ENCODE peak calls at places on chromosomes 6 and 20, in five cellular contexts. R, O, V, W and D are unnamed samples.

GRCh38 chr6:91464201-91464600 is 877.3 kb upstream of the MAP3K7 start:
- DNase-seq in W (no peak), O (no peak), V (no peak), R (no peak), D (no peak)

GRCh38 chr6:41939091-41939847 is 2.3 kb downstream of the CCND3 start:
- DNase-seq in R (peak), V (peak), W (peak), O (peak), D (peak)

GRCh38 chr6:87722831-87723726 is 21.0 kb upstream of the AKIRIN2 start:
- DNase-seq in R (no peak), V (peak), O (no peak), W (peak), D (no peak)

GRCh38 chr6:85594197-85594930 is 706 bp upstream of the SNX14 start:
- DNase-seq in V (no peak), W (no peak), O (no peak), R (no peak), D (no peak)

GRCh38 chr6:38725414-38726183 is 10.5 kb downstream of the DNAH8 start:
- DNase-seq in W (no peak), R (no peak), O (no peak), V (no peak), D (no peak)

GRCh38 chr6:142482973-142483372 is 181.2 kb downstream of the ADGRG6 start:
- DNase-seq in V (no peak), O (no peak), W (no peak), R (no peak), D (no peak)

GRCh38 chr6:159981591-159982245 is 12.8 kb downstream of the IGF2R start:
- DNase-seq in R (no peak), O (no peak), W (no peak), V (peak), D (peak)

GRCh38 chr6:71387179-71387578 is 98.6 kb downstream of the OGFRL1 start:
- DNase-seq in R (no peak), V (no peak), W (no peak), O (no peak), D (no peak)

GRCh38 chr6:50062051-50062450 is 12.3 kb upstream of the DEFB112 start:
- DNase-seq in V (no peak), O (no peak), W (no peak), R (peak), D (peak)

GRCh38 chr20:37111926-37112455 is 16.2 kb upstream of the RBL1 start:
- DNase-seq in V (no peak), R (no peak), O (no peak), W (no peak), D (no peak)

GRCh38 chr20:64130271-64130670 is 22.9 kb upstream of the NPBWR2 start:
- DNase-seq in O (peak), W (no peak), V (no peak), R (peak), D (no peak)

GRCh38 chr6:72619883-72620696 is 1.8 kb upstream of the KCNQ5 start:
- DNase-seq in W (peak), O (peak), V (peak), R (peak), D (peak)

GRCh38 chr20:33828912-33829560 is 17.9 kb downstream of the CHMP4B start:
- DNase-seq in V (no peak), W (no peak), R (no peak), O (no peak), D (no peak)

GRCh38 chr6:170147832-170148708 is 142.8 kb downstream of the DLL1 start:
- DNase-seq in O (no peak), R (peak), W (no peak), V (no peak), D (no peak)

GRCh38 chr6:163309491-163310026 is 105.0 kb upstream of the QKI start:
- DNase-seq in V (peak), R (no peak), W (no peak), O (no peak), D (no peak)

GRCh38 chr6:35737413-35738211 is 780 bp downstream of the ARMC12 start:
- DNase-seq in R (no peak), O (no peak), V (peak), W (no peak), D (no peak)

GRCh38 chr6:34333858-34334257 is 58.6 kb downstream of the NUDT3 start:
- DNase-seq in O (no peak), W (peak), R (no peak), V (no peak), D (no peak)

GRCh38 chr6:37473364-37474095 is 26.2 kb downstream of the CCDC167 start:
- DNase-seq in V (peak), R (no peak), O (no peak), W (peak), D (no peak)

GRCh38 chr20:62119591-62120364 is 2.5 kb upstream of the LSM14B start:
- DNase-seq in R (no peak), O (no peak), W (peak), V (no peak), D (no peak)

GRCh38 chr6:110513001-110513400 is 36.6 kb upstream of the SLC22A16 start:
- DNase-seq in O (no peak), R (no peak), W (no peak), V (peak), D (no peak)

GRCh38 chr6:85498596-85499258 is 48.8 kb downstream of the NT5E start:
- DNase-seq in W (no peak), R (no peak), O (no peak), V (peak), D (no peak)

GRCh38 chr6:131854803-131855202 is 47.0 kb downstream of the ENPP1 start:
- DNase-seq in O (no peak), W (no peak), V (peak), R (no peak), D (no peak)

GRCh38 chr20:8858181-8858794 is 210.6 kb upstream of the PLCB4 start:
- DNase-seq in O (no peak), V (peak), R (no peak), W (no peak), D (no peak)

GRCh38 chr6:152270301-152270925 is 366.7 kb downstream of the SYNE1 start:
- DNase-seq in W (no peak), O (no peak), R (no peak), V (peak), D (no peak)

GRCh38 chr6:152273002-152273401 is 364.2 kb downstream of the SYNE1 start:
- DNase-seq in V (peak), W (no peak), R (no peak), O (no peak), D (no peak)

GRCh38 chr6:152271681-152272464 is 365.3 kb downstream of the SYNE1 start:
- DNase-seq in W (peak), V (peak), R (no peak), O (no peak), D (no peak)

GRCh38 chr6:152272486-152272885 is 364.7 kb downstream of the SYNE1 start:
- DNase-seq in V (no peak), R (no peak), W (no peak), O (no peak), D (no peak)

DNA sequence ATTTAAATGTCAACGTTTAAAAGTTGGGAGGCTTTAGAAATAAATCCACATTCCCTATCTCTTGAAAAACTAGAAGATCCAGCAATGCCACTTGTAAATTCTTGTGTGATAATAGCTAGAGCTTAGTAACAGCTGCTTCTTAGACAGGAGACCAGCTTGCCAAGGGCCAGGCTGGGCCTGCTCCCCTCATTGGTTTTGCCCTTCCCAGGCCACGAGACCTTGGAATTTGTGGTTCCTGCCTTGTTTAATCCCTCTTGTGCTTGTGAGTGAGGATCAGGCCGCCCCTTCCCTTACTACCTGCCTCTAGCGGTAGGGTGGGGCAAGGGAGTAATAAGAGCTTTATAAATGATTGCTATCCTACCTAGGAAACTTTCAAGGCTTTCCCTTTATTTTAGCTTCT is 363.5 kb downstream of the SYNE1 start:
- DNase-seq in R (no peak), W (no peak), V (peak), O (peak), D (no peak)
- TF ChIP-seq CTCF in R (no peak), W (no peak), V (no peak), O (no peak), D (no peak)

GRCh38 chr6:14711056-14711703 is 534.7 kb upstream of the JARID2 start:
- DNase-seq in R (no peak), V (peak), O (no peak), W (no peak), D (peak)
- TF ChIP-seq CTCF in R (no peak), V (peak), O (no peak), W (peak), D (no peak)

GRCh38 chr6:107080036-107080435 is 35.3 kb downstream of the BEND3 start:
- DNase-seq in V (no peak), O (no peak), W (no peak), R (no peak), D (peak)
- TF ChIP-seq CTCF in V (peak), O (peak), W (peak), R (peak), D (peak)

GRCh38 chr6:4727671-4728435 is 48.4 kb upstream of the CDYL start:
- DNase-seq in O (no peak), W (no peak), R (no peak), V (peak), D (no peak)
- TF ChIP-seq CTCF in O (no peak), W (no peak), R (no peak), V (no peak), D (no peak)

GRCh38 chr6:99822741-99823512 is 171.1 kb downstream of the MCHR2 start:
- DNase-seq in W (no peak), V (peak), R (peak), O (no peak), D (peak)
- TF ChIP-seq CTCF in W (peak), V (peak), R (peak), O (peak), D (no peak)